ENCODE peak calls at places on chromosomes 6 and 20, in nine cellular contexts. J, V, K, Y, E, X, D, A and Q are unnamed samples.

GRCh38 chr20:62248890-62249560 is 10.7 kb downstream of the OSBPL2 start:
- DNase-seq in J (no peak), V (no peak), K (no peak), Y (no peak), E (no peak), X (no peak), D (no peak), A (no peak), Q (no peak)

GRCh38 chr20:7180261-7181045 is 413.0 kb downstream of the BMP2 start:
- DNase-seq in J (no peak), V (no peak), K (no peak), Y (no peak), E (no peak), X (no peak), D (no peak), A (no peak), Q (no peak)

GRCh38 chr20:8129211-8129986 is 2.7 kb upstream of the PLCB1 start:
- DNase-seq in J (no peak), V (no peak), K (no peak), Y (no peak), E (no peak), X (no peak), D (no peak), A (no peak), Q (peak; percentile 33)

GRCh38 chr20:34581341-34582189 is 23.0 kb downstream of the MAP1LC3A start:
- DNase-seq in J (no peak), V (no peak), K (no peak), Y (no peak), E (no peak), X (peak; percentile 67), D (no peak), A (no peak), Q (no peak)

GRCh38 chr6:40535105-40535783 is 51.9 kb downstream of the LRFN2 start:
- DNase-seq in J (no peak), V (peak; percentile 54), K (no peak), Y (no peak), E (no peak), X (no peak), D (no peak), A (no peak), Q (no peak)

GRCh38 chr6:2028457-2029038 is 216.9 kb downstream of the GMDS start:
- DNase-seq in J (no peak), V (no peak), K (no peak), Y (no peak), E (no peak), X (peak; percentile 37), D (no peak), A (no peak), Q (no peak)

GRCh38 chr6:144482142-144482541 is 197.0 kb downstream of the UTRN start:
- DNase-seq in J (peak; percentile 69), V (peak; percentile 67), K (peak; percentile 45), Y (peak; percentile 57), E (peak; percentile 64), X (peak; percentile 80), D (peak; percentile 82), A (peak; percentile 73), Q (peak; percentile 63)

GRCh38 chr20:48805286-48805685 is 22.5 kb downstream of the PREX1 start:
- DNase-seq in J (no peak), V (no peak), K (no peak), Y (no peak), E (no peak), X (no peak), D (no peak), A (no peak), Q (no peak)

GRCh38 chr6:146709036-146709622 is 110.4 kb downstream of the ADGB start:
- DNase-seq in J (no peak), V (no peak), K (no peak), Y (no peak), E (no peak), X (no peak), D (no peak), A (peak; percentile 12), Q (no peak)

GRCh38 chr20:49938173-49939163 is 2.3 kb downstream of the RNF114 start:
- DNase-seq in J (no peak), V (peak; percentile 59), K (no peak), Y (no peak), E (peak; percentile 14), X (no peak), D (peak; percentile 67), A (peak; percentile 29), Q (peak; percentile 65)

GRCh38 chr6:127641905-127642304 is 64.9 kb downstream of the C6orf58 start:
- DNase-seq in J (peak; percentile 38), V (peak; percentile 22), K (no peak), Y (peak; percentile 18), E (peak; percentile 26), X (peak; percentile 37), D (no peak), A (peak; percentile 49), Q (peak; percentile 3)
- TF ChIP-seq CTCF in J (peak; percentile 61), V (peak; percentile 78), K (peak; percentile 78), Y (peak; percentile 72), E (peak; percentile 59), X (peak; percentile 58), D (no peak), A (peak; percentile 80), Q (peak; percentile 81)

GRCh38 chr6:168354338-168354737 is 34.8 kb upstream of the DACT2 start:
- DNase-seq in J (no peak), V (no peak), K (no peak), Y (no peak), E (no peak), X (no peak), D (no peak), A (no peak), Q (no peak)

GRCh38 chr6:168353041-168353440 is 33.5 kb upstream of the DACT2 start:
- DNase-seq in J (no peak), V (no peak), K (no peak), Y (no peak), E (no peak), X (no peak), D (no peak), A (no peak), Q (no peak)

GRCh38 chr6:168359794-168360193 is 40.2 kb upstream of the DACT2 start:
- DNase-seq in J (no peak), V (no peak), K (no peak), Y (no peak), E (no peak), X (no peak), D (no peak), A (no peak), Q (no peak)

GRCh38 chr6:168361766-168362165 is 42.2 kb upstream of the DACT2 start:
- DNase-seq in J (no peak), V (no peak), K (no peak), Y (no peak), E (no peak), X (no peak), D (no peak), A (no peak), Q (no peak)

DNA sequence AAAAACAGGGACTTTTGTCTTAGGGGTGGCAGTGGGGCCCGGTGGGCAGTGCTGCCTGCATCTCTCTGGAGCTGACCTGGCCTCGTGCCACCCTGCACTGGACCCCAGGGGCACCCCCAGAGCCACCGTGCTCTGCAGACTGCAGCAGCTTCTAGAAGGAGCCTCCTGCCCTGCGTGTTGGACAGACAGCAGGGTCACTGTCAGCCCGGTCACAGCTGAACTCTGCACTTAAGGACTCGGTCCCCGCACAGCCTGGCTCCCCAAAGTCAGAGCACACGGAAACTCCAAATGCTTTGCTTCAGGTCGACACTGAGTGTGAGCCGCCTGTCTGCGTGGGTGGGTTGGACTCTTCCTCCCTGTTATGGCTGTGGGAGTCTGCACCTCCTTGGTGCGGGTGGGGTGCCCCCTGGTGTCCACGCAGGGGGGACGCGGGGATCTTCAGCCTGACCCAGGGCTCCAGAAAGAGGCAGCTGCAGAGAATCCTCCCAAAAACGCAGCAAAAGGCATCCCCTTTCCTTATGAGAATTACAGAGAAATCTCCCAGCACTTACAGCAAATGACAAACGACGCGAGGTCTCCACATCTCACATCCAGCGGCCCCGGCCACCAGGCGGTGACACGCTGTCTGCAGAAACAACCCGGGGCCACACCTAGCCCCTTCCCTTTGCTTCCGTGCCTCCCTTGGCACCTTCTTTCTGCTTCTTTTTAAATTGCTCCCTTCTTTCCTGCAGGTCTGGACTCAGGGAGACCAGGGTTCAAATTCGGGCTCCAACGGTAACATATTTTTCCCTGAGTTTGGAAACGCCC is 36.3 kb upstream of the DACT2 start:
- DNase-seq in J (peak; percentile 79), V (peak; percentile 74), K (no peak), Y (peak; percentile 70), E (peak; percentile 77), X (no peak), D (no peak), A (peak; percentile 67), Q (no peak)
- TF ChIP-seq CTCF in J (peak; percentile 72), V (peak; percentile 82), K (no peak), Y (peak; percentile 86), E (peak; percentile 86), X (no peak), D (no peak), A (peak; percentile 90), Q (no peak)

GRCh38 chr20:58869662-58870227 is 17.2 kb downstream of the GNAS start:
- DNase-seq in J (no peak), V (no peak), K (no peak), Y (no peak), E (no peak), X (no peak), D (no peak), A (no peak), Q (no peak)

GRCh38 chr20:58867211-58867610 is 14.7 kb downstream of the GNAS start:
- DNase-seq in J (no peak), V (no peak), K (no peak), Y (no peak), E (no peak), X (no peak), D (no peak), A (no peak), Q (no peak)

GRCh38 chr20:58868795-58869194 is 16.3 kb downstream of the GNAS start:
- DNase-seq in J (no peak), V (no peak), K (no peak), Y (peak; percentile 36), E (peak; percentile 66), X (peak; percentile 29), D (peak; percentile 47), A (no peak), Q (no peak)

GRCh38 chr20:58864346-58864745 is 11.8 kb downstream of the GNAS start:
- DNase-seq in J (no peak), V (no peak), K (no peak), Y (no peak), E (no peak), X (peak; percentile 41), D (no peak), A (no peak), Q (no peak)
- TF ChIP-seq CTCF in J (no peak), V (peak; percentile 50), K (no peak), Y (peak; percentile 33), E (no peak), X (peak; percentile 38), D (no peak), A (no peak), Q (peak; percentile 21)

DNA sequence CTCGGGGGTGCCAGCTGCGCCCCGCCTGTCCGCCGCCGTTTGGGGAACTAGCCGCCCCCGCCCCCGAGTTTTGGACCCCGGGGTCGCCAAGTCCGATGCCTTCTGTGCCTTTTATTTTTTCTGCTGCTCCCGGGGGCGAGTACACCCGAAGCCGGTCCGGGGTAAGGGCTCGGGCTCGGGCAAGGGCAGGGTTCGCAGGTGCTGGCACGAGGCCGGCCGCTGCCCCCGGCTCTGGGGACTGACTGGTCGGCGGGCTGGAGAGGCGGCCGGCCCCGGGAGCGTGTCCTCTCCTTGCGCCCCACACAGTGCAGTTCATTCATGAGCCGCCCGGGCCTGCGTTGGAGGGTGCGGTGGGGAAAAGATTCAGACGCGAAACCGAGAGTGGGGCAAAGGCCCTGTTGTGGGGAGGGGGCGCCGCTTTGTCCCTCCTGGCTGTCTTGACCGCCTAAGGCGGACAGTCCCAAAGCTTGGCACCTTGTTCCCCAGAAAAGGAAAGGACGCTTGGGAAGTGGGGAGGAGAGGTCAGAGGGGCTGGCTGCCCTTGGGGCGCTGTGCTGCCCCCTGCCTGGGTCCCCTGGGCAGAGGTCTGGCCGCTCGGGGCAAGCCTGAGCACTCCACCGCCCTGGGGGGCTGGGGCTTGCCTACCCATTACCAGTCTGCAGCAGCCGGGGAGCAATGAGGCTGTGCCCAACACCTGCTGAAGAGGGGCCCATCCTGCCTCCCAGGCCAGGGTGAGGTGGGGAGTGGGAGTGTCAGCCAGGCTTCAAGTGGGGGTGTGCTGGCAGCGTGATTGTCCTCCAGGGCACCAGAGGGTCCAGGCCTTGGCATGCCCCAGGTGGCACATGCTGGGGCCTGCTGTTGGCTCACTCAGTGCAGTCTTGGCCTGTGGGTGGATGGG is 915 bp downstream of the TMEM63B start:
- DNase-seq in J (peak; percentile 57), V (peak; percentile 64), K (no peak), Y (peak; percentile 47), E (peak; percentile 54), X (peak; percentile 41), D (peak; percentile 63), A (peak; percentile 60), Q (no peak)
- TF ChIP-seq CTCF in J (no peak), V (no peak), K (no peak), Y (peak; percentile 44), E (no peak), X (no peak), D (no peak), A (no peak), Q (peak; percentile 3)